ENCODE peak calls at places on chromosomes 2 and 18, in seven cellular contexts. B, K, H, Q, D, G and E are unnamed samples.

GRCh38 chr2:128380061-128380889 is 61.6 kb upstream of the HS6ST1 start:
- DNase-seq in B (no peak), D (no peak), G (no peak), H (no peak), Q (no peak), K (no peak), E (no peak)

GRCh38 chr2:234630676-234631350 is 133.9 kb upstream of the ARL4C start:
- DNase-seq in G (no peak), Q (no peak), B (no peak), K (no peak), D (no peak), H (no peak), E (no peak)

GRCh38 chr2:6770006-6770405 is 95.7 kb downstream of the CMPK2 start:
- DNase-seq in K (no peak), H (no peak), Q (no peak), G (no peak), D (no peak), B (no peak), E (peak)

GRCh38 chr18:79742076-79742475 is 55.7 kb upstream of the KCNG2 start:
- DNase-seq in D (no peak), G (no peak), K (no peak), B (no peak), Q (no peak), H (no peak), E (no peak)

GRCh38 chr2:137997733-137998132 is 33.5 kb downstream of the HNMT start:
- DNase-seq in K (no peak), B (no peak), G (no peak), D (no peak), H (no peak), Q (no peak), E (no peak)

GRCh38 chr2:129868151-129868550 is 111.3 kb upstream of the RAB6C start:
- DNase-seq in G (no peak), H (no peak), Q (no peak), K (no peak), B (no peak), D (no peak), E (no peak)

GRCh38 chr2:198173864-198174263 is 369.5 kb downstream of the PLCL1 start:
- DNase-seq in G (no peak), K (no peak), B (no peak), Q (no peak), H (no peak), D (no peak), E (no peak)

GRCh38 chr18:48563027-48563426 is 24.2 kb downstream of the CTIF start:
- DNase-seq in B (no peak), H (peak), K (no peak), D (peak), Q (no peak), G (no peak), E (no peak)

GRCh38 chr2:158204741-158205165 is 103.1 kb downstream of the UPP2 start:
- DNase-seq in K (no peak), D (no peak), Q (no peak), G (no peak), B (no peak), H (no peak), E (no peak)

GRCh38 chr2:217757108-217757463 is 245.7 kb downstream of the TNS1 start:
- DNase-seq in H (no peak), B (no peak), D (no peak), Q (no peak), K (no peak), G (no peak), E (no peak)

GRCh38 chr2:145631561-145631960 is 1111.6 kb upstream of the ZEB2 start:
- DNase-seq in B (no peak), H (no peak), Q (no peak), D (no peak), K (no peak), G (no peak), E (no peak)

GRCh38 chr2:111161971-111162370 is 41.3 kb downstream of the BCL2L11 start:
- DNase-seq in Q (no peak), D (no peak), G (no peak), K (no peak), B (no peak), H (peak), E (peak)

GRCh38 chr2:223779877-223780276 is 57.5 kb downstream of the AP1S3 start:
- DNase-seq in H (peak), K (peak), D (peak), Q (peak), G (no peak), B (peak), E (peak)

GRCh38 chr2:118874324-118874723 is 26.9 kb upstream of the EN1 start:
- DNase-seq in G (no peak), D (no peak), B (no peak), K (no peak), H (no peak), Q (no peak), E (no peak)

GRCh38 chr2:151049746-151050145 is 211.9 kb downstream of the RBM43 start:
- DNase-seq in K (peak), G (no peak), Q (no peak), D (no peak), H (peak), B (no peak), E (no peak)

GRCh38 chr18:76306685-76307292 is 188.3 kb downstream of the ZNF516 start:
- DNase-seq in G (peak), K (no peak), Q (no peak), D (peak), H (no peak), B (peak), E (no peak)

GRCh38 chr2:97792416-97792815 is 79.0 kb downstream of the ZAP70 start:
- DNase-seq in K (no peak), D (no peak), H (no peak), Q (no peak), G (no peak), B (no peak), E (no peak)

GRCh38 chr2:71782323-71782722 is 329.0 kb downstream of the DYSF start:
- DNase-seq in D (no peak), Q (no peak), K (no peak), B (no peak), H (no peak), G (no peak), E (no peak)

GRCh38 chr2:112472547-112473263 is 9.3 kb upstream of the TTL start:
- DNase-seq in G (no peak), H (no peak), K (no peak), D (no peak), B (no peak), Q (no peak), E (no peak)

GRCh38 chr18:56034954-56035353 is 447.0 kb upstream of the TCF4 start:
- DNase-seq in Q (no peak), H (no peak), D (no peak), K (no peak), G (no peak), B (no peak), E (no peak)

GRCh38 chr2:197677483-197677882 is 2.1 kb upstream of the RFTN2 start:
- DNase-seq in H (no peak), Q (no peak), D (no peak), G (no peak), B (no peak), K (no peak), E (no peak)

GRCh38 chr2:160408205-160408561 is 85.4 kb downstream of the RBMS1 start:
- DNase-seq in B (no peak), Q (no peak), D (no peak), G (no peak), K (no peak), H (peak), E (no peak)

GRCh38 chr2:205957452-205958154 is 128.4 kb downstream of the INO80D start:
- DNase-seq in D (no peak), B (no peak), Q (no peak), H (no peak), G (no peak), K (no peak), E (no peak)

GRCh38 chr2:136209540-136210264 is 91.8 kb upstream of the CXCR4 start:
- DNase-seq in G (no peak), D (no peak), K (no peak), Q (no peak), H (no peak), B (no peak), E (no peak)

GRCh38 chr18:13611058-13611615 is 115.2 kb downstream of the FAM210A start:
- DNase-seq in D (no peak), K (no peak), H (peak), Q (no peak), B (no peak), G (no peak), E (peak)

GRCh38 chr18:13613591-13614317 is 112.6 kb downstream of the FAM210A start:
- DNase-seq in K (no peak), G (no peak), B (no peak), Q (no peak), H (no peak), D (no peak), E (no peak)

GRCh38 chr18:13611616-13612110 is 114.7 kb downstream of the FAM210A start:
- DNase-seq in K (no peak), D (no peak), B (no peak), G (no peak), H (peak), Q (no peak), E (peak)

GRCh38 chr18:13613099-13613498 is 113.3 kb downstream of the FAM210A start:
- DNase-seq in G (no peak), B (no peak), H (no peak), Q (no peak), K (no peak), D (no peak), E (no peak)

GRCh38 chr18:13612111-13612997 is 114.0 kb downstream of the FAM210A start:
- DNase-seq in B (no peak), Q (no peak), D (no peak), K (no peak), H (no peak), G (peak), E (peak)
- TF ChIP-seq MAX in B (no peak), Q (no peak), D (no peak), K (no peak), H (no peak), G (peak), E (no peak)

GRCh38 chr18:45521777-45522176 is 93.5 kb upstream of the SLC14A2 start:
- DNase-seq in K (no peak), Q (no peak), H (no peak), B (no peak), G (no peak), D (no peak), E (no peak)
- TF ChIP-seq POLR2AphosphoS5 in K (no peak), Q (no peak), H (no peak), B (no peak), G (no peak), D (no peak), E (no peak)

GRCh38 chr2:24820598-24821432 is 27.6 kb downstream of the CENPO start:
- DNase-seq in K (no peak), H (no peak), Q (no peak), B (no peak), G (no peak), D (no peak), E (peak)
- TF ChIP-seq MAX in K (no peak), H (no peak), Q (no peak), B (no peak), G (no peak), D (no peak), E (no peak)

GRCh38 chr2:144518744-144519596 is 949 bp downstream of the ZEB2 start:
- DNase-seq in B (no peak), D (no peak), Q (no peak), G (peak), H (peak), K (no peak), E (no peak)

GRCh38 chr2:144515694-144516416 is 4.1 kb downstream of the ZEB2 start:
- DNase-seq in H (peak), K (no peak), Q (no peak), B (no peak), G (no peak), D (peak), E (peak)

GRCh38 chr2:144516417-144516980 is 3.4 kb downstream of the ZEB2 start:
- DNase-seq in H (peak), D (no peak), K (no peak), B (no peak), G (no peak), Q (no peak), E (peak)

GRCh38 chr2:144517825-144518699 is 1.9 kb downstream of the ZEB2 start:
- DNase-seq in H (no peak), D (no peak), Q (no peak), B (no peak), G (no peak), K (no peak), E (no peak)

GRCh38 chr2:144516981-144517824 is 2.7 kb downstream of the ZEB2 start:
- DNase-seq in Q (no peak), G (no peak), H (peak), K (no peak), D (peak), B (no peak), E (peak)
- TF ChIP-seq POLR2AphosphoS5 in Q (no peak), G (no peak), H (peak), K (no peak), D (peak), B (no peak), E (peak)

GRCh38 chr2:80169811-80170594 is 134.5 kb downstream of the LRRTM1 start:
- DNase-seq in B (no peak), G (no peak), K (no peak), Q (no peak), H (no peak), D (no peak), E (no peak)
- TF ChIP-seq MAX in B (no peak), G (no peak), K (no peak), Q (no peak), H (no peak), D (no peak), E (no peak)

DNA sequence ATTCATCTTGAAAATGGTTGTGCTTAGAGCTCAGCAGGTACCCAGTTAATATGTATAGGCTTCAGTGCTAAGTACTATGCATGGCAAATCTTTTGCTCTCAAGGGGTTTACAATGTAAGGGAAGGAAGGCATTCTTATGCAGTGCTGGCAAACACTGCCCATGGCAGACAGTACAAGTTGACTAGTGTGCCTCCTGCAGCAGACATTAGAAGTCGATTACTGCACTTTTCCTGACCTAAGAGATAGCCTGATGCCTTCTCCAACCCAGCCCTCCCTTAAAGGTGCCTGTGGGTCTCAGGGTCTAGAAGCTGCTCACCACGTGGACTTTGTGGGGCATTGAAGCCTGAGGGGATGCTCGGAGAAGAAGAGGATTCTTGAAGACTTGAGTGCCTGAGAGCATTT is 50.9 kb downstream of the GLI2 start:
- DNase-seq in H (no peak), Q (peak), G (no peak), D (no peak), K (no peak), B (no peak), E (no peak)
- TF ChIP-seq POLR2AphosphoS5 in H (no peak), Q (no peak), G (no peak), D (no peak), K (no peak), B (no peak), E (no peak)